ENCODE peak calls at places on chromosomes 2 and 18, in six cellular contexts. O is OCI-LY7; F is ovary; K is small intestine; T is CD8-positive, alpha-beta T cell; B is hepatocyte. Q is an unnamed sample. For H3K4me1 and H3K9me3, the result is how much of the 10 kb centered on the place peaks cover.

GRCh38 chr2:72082021-72082739 is 65.5 kb downstream of the CYP26B1 start:
- DNase-seq in B (no peak), K (no peak), T (no peak), O (no peak), F (no peak), Q (no peak)

GRCh38 chr2:96601382-96602292 is 36.5 kb downstream of the KANSL3 start:
- DNase-seq in F (no peak), T (no peak), K (peak), O (no peak), B (peak), Q (no peak)

GRCh38 chr2:121287956-121288355 is 3.0 kb upstream of the TFCP2L1 start:
- DNase-seq in K (no peak), F (no peak), T (no peak), B (no peak), O (no peak), Q (no peak)

GRCh38 chr2:126681505-126681904 is 25.5 kb downstream of the GYPC start:
- DNase-seq in B (no peak), K (no peak), T (no peak), O (no peak), F (no peak), Q (no peak)

GRCh38 chr2:159904127-159904564 is 106.1 kb upstream of the CD302 start:
- DNase-seq in K (no peak), T (peak), B (no peak), O (no peak), F (no peak), Q (peak)

GRCh38 chr18:61771861-61772260 is 120.9 kb downstream of the RNF152 start:
- DNase-seq in F (no peak), O (no peak), K (no peak), T (no peak), B (no peak), Q (no peak)

GRCh38 chr2:124542932-124543640 is 518.0 kb downstream of the CNTNAP5 start:
- DNase-seq in K (no peak), F (no peak), O (no peak), T (no peak), B (peak), Q (no peak)

GRCh38 chr2:196274387-196274809 is 103.0 kb upstream of the STK17B start:
- DNase-seq in T (no peak), F (no peak), K (peak), B (peak), O (peak), Q (no peak)

GRCh38 chr18:63017977-63018376 is 301.6 kb downstream of the BCL2 start:
- DNase-seq in F (no peak), O (no peak), B (no peak), T (no peak), K (no peak), Q (no peak)

GRCh38 chr2:168030862-168031624 is 216.4 kb downstream of the STK39 start:
- DNase-seq in F (no peak), K (no peak), B (no peak), O (no peak), T (no peak), Q (no peak)

GRCh38 chr2:170394988-170395387 is 217.0 kb downstream of the MYO3B start:
- DNase-seq in T (no peak), K (no peak), F (no peak), B (no peak), O (no peak), Q (no peak)

GRCh38 chr2:150041721-150042450 is 445.6 kb downstream of the RND3 start:
- DNase-seq in F (no peak), O (no peak), T (no peak), B (no peak), K (no peak), Q (no peak)

DNA sequence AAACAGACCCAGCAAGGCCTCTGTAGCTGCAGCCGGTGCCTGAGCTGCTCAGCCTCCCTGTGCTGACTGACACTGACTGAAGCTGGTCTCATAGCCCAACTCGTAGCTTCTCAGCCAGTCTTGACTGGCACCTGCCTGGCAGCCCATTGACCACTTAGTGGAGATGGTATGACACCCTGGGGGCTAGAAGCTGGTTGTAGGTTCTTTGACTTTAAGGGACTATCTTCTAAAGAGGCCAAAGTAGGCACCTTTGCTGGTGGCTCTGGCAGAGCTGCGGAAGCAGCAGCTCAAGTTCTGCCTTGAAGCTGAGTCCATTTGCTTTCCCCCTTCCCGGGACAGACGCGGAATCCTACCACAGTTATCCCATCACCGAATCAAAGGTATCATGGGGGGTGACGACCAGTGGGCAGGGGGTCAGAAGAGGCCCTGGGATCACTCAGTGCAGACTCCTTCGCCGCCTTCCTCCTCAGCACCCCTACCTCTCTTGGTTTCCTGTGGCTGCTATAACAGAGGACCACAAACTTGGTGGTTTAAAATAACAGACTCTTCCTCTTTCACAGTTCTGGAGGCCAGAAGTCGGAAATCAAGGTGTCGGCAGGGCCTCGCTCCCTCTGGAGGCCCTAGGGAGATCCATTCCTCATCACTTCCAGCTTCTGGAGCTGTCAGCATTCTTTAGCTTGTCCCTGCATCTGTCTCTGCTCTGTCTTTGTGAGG is 13.8 kb upstream of the FOSL2 start:
- DNase-seq in T (no peak), O (no peak), K (no peak), F (no peak), B (no peak), Q (no peak)
- H3K4me1 ChIP-seq in T (under half), O (under half), K (under half), F (under half), B (under half), Q (under half)

GRCh38 chr2:113230531-113230930 is 48.2 kb downstream of the PAX8 start:
- DNase-seq in O (no peak), B (no peak), T (no peak), K (no peak), F (no peak), Q (no peak)

GRCh38 chr2:113232730-113233129 is 46.0 kb downstream of the PAX8 start:
- DNase-seq in T (no peak), O (no peak), K (no peak), F (no peak), B (no peak), Q (no peak)

GRCh38 chr2:113231064-113231463 is 47.7 kb downstream of the PAX8 start:
- DNase-seq in O (no peak), F (no peak), K (no peak), T (no peak), B (no peak), Q (no peak)

GRCh38 chr2:113233593-113234550 is 44.8 kb downstream of the PAX8 start:
- DNase-seq in F (no peak), T (no peak), K (peak), B (peak), O (peak), Q (no peak)

DNA sequence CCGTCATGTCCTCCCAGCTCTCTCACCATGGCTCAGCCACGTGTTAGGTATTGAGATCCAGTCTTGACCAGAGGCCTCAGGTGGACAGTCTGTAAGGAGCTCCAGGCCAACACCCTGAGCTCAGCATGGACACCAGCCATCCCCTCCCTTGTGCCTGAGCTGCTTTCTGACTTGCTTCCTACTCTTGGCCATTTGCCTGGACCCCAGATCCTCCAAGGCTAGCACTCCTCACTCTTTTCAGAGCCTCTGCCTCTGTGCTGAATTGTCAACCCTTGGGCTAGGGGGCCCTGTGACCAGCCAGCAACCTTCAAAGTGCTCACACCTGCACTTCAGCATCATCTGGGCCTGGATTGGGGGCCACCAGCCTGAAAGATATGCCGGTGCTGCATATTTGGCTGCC is 46.6 kb downstream of the PAX8 start:
- DNase-seq in T (no peak), B (no peak), O (no peak), F (no peak), K (no peak), Q (no peak)
- H3K27ac ChIP-seq in T (no peak), B (no peak), O (no peak), F (no peak), K (no peak), Q (no peak)

GRCh38 chr2:6294791-6295190 is 570.9 kb downstream of the CMPK2 start:
- DNase-seq in K (no peak), T (no peak), B (no peak), F (no peak), O (no peak), Q (no peak)
- H3K9me3 ChIP-seq in K (under half), T (under half), B (under half), F (under half), O (under half), Q (under half)

GRCh38 chr2:237182422-237183123 is 96.9 kb downstream of the COPS8 start:
- DNase-seq in K (no peak), B (peak), O (no peak), T (no peak), F (peak), Q (no peak)
- H3K4me1 ChIP-seq in K (under half), B (under half), O (under half), T (under half), F (under half), Q (under half)

GRCh38 chr18:10482985-10483949 is 28.8 kb downstream of the APCDD1 start:
- DNase-seq in T (no peak), K (no peak), B (no peak), F (peak), O (peak), Q (no peak)
- H3K27ac ChIP-seq in T (no peak), K (no peak), B (no peak), F (no peak), O (peak), Q (no peak)

GRCh38 chr2:34663314-34663713 is 1064.2 kb upstream of the FAM98A start:
- DNase-seq in T (no peak), O (no peak), B (no peak), F (no peak), K (no peak), Q (no peak)

DNA sequence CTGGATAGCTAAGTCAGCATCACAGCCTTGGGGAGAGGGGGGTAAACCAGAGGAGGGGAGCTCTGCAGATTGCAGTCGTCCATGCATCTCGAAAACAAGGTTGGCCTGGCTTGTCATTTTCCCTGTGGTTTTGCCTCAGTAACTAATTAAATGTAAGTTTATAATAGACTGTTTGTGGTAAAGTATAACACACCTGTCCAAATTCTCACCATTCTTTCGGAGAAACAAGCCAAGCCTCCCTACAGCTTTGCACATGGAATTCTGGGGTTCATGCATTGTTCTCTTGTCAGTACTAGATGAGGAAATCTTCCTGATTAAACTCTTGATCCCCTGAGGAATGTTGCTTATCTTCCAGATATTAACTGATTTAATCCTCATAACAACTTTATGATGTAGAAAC is 1065.2 kb upstream of the FAM98A start:
- DNase-seq in T (no peak), F (no peak), B (no peak), O (no peak), K (no peak), Q (no peak)
- H3K9me3 ChIP-seq in T (under half), F (under half), B (under half), O (under half), K (under half), Q (under half)

DNA sequence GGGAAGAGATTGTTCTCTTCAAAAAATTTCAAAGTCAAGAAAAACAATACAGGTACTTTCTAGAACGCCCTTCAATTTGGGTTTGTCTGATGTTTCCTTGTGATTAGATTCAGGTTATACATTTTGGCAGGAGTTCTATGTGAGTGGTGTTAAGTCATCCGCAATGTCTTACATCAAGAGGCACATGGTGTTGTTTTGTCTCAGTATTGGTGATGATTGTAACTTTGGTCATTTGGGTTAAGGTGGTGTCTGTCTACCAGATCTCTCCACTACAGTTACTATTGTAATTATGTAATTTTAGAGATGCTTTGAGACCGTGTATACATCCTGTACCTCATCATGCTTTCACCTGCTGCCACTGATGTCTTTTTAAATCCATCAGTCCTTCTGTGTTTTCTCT is 60.3 kb downstream of the TET3 start:
- DNase-seq in F (no peak), B (no peak), O (no peak), K (no peak), T (no peak), Q (no peak)
- H3K4me1 ChIP-seq in F (under half), B (under half), O (under half), K (under half), T (under half), Q (under half)

Q was measured in CD8-positive, alpha-beta memory T cell.